ENCODE peak calls at places on chromosomes 13 and 19, in seven cellular contexts. W is HFF-Myc, P is fibroblast of pulmonary artery, C is lung, X is left lung, Z is cardiac muscle cell, V is IMR-90. G is an unnamed sample.

GRCh38 chr13:23378009-23378632 is 55.4 kb downstream of the SACS start:
- DNase-seq in W (peak; percentile 99), V (peak; percentile 99), P (peak; percentile 93), X (no peak), Z (peak; percentile 92), C (no peak), G (no peak)

GRCh38 chr13:99265162-99265822 is 7.1 kb upstream of the GPR18 start:
- DNase-seq in V (no peak), P (no peak), Z (no peak), W (no peak), C (no peak), X (no peak), G (no peak)

GRCh38 chr19:35777961-35778360 is 2.6 kb downstream of the ARHGAP33 start:
- DNase-seq in Z (no peak), V (no peak), X (no peak), P (no peak), W (no peak), C (no peak), G (no peak)

GRCh38 chr13:112885782-112886268 is 83.2 kb upstream of the MCF2L start:
- DNase-seq in P (peak; percentile 89), X (peak; percentile 88), C (peak; percentile 77), V (peak; percentile 87), Z (peak; percentile 94), W (peak; percentile 61), G (peak; percentile 29)

GRCh38 chr19:19911150-19911549 is 10.4 kb downstream of the ZNF93 start:
- DNase-seq in P (peak; percentile 43), X (no peak), W (no peak), Z (peak; percentile 59), V (peak; percentile 26), C (no peak), G (no peak)

GRCh38 chr13:33058816-33059215 is 42.6 kb downstream of the KL start:
- DNase-seq in Z (no peak), C (no peak), P (no peak), V (no peak), X (no peak), W (no peak), G (no peak)

GRCh38 chr19:53034948-53035675 is 9.4 kb upstream of the ERVV-2 start:
- DNase-seq in C (no peak), X (no peak), W (no peak), Z (no peak), P (no peak), V (no peak), G (no peak)

GRCh38 chr19:44666852-44667251 is 4.4 kb upstream of the CEACAM19 start:
- DNase-seq in C (no peak), W (no peak), V (no peak), X (peak; percentile 8), P (no peak), Z (no peak), G (no peak)

GRCh38 chr19:53883231-53883661 is 1.2 kb downstream of the PRKCG start:
- DNase-seq in X (no peak), V (no peak), C (no peak), Z (no peak), P (no peak), W (no peak), G (no peak)

GRCh38 chr19:41893899-41894298 is 10.9 kb downstream of the ARHGEF1 start:
- DNase-seq in W (no peak), V (peak; percentile 38), X (no peak), P (no peak), Z (peak; percentile 34), C (no peak), G (no peak)

GRCh38 chr19:19459707-19460251 is 54.3 kb downstream of the GATAD2A start:
- DNase-seq in X (peak; percentile 78), P (peak; percentile 66), W (no peak), C (no peak), Z (peak; percentile 58), V (peak; percentile 87), G (no peak)

GRCh38 chr13:37495046-37495445 is 103.5 kb downstream of the POSTN start:
- DNase-seq in P (peak; percentile 30), W (no peak), V (peak; percentile 10), Z (no peak), X (no peak), C (no peak), G (no peak)

GRCh38 chr19:40225440-40226305 is 816 bp downstream of the CCNP start:
- DNase-seq in V (peak; percentile 37), W (no peak), C (no peak), X (no peak), P (no peak), Z (no peak), G (no peak)

GRCh38 chr19:50263176-50263575 is 59.8 kb downstream of the MYH14 start:
- DNase-seq in X (no peak), V (no peak), C (no peak), W (no peak), Z (no peak), P (no peak), G (no peak)

GRCh38 chr19:2540646-2541454 is 64.9 kb downstream of the GADD45B start:
- DNase-seq in C (peak; percentile 92), X (peak; percentile 94), P (peak; percentile 99), Z (peak; percentile 99), W (peak; percentile 81), V (peak; percentile 97), G (peak; percentile 94)
- TF ChIP-seq CTCF in C (no peak), X (no peak), P (peak; percentile 34), Z (peak; percentile 32), W (peak; percentile 19), V (peak; percentile 34), G (no peak)

GRCh38 chr13:110304256-110304655 is 2.7 kb downstream of the COL4A1 start:
- DNase-seq in Z (peak; percentile 61), C (no peak), V (peak; percentile 70), W (no peak), X (no peak), P (peak; percentile 74), G (no peak)
- TF ChIP-seq CTCF in Z (no peak), C (no peak), V (no peak), W (no peak), X (no peak), P (no peak), G (no peak)

GRCh38 chr13:109790951-109791605 is 4.7 kb upstream of the IRS2 start:
- DNase-seq in W (no peak), Z (peak; percentile 52), V (peak; percentile 41), X (no peak), C (no peak), P (peak; percentile 60), G (no peak)
- TF ChIP-seq CTCF in W (peak; percentile 50), Z (peak; percentile 43), V (peak; percentile 36), X (no peak), C (peak; percentile 33), P (peak; percentile 56), G (no peak)

DNA sequence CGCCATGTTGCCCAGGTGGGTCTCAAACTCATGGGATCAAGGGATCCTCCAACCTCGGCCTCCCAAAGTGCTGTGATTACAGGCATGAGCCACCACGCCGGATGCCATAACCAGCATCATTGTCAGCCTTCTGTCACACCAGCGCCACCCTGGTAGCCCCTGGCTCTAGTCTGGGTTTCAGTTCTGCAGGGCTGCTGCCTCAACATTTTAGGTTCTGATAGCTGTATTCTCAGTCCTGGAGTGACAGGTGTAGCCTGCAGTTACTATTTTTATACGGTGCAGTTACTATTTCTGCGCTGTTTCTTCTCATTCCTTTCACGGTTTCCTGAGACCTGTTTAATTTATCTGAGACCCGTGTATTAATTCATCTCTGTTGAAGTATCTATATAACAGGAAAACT is 57.1 kb downstream of the TRPM4 start:
- DNase-seq in W (no peak), X (no peak), C (no peak), P (no peak), Z (no peak), V (no peak), G (no peak)
- TF ChIP-seq CTCF in W (no peak), X (no peak), C (no peak), P (no peak), Z (no peak), V (no peak), G (no peak)

GRCh38 chr19:6418562-6418932 is 6.1 kb downstream of the KHSRP start:
- DNase-seq in C (no peak), V (no peak), W (no peak), P (no peak), Z (no peak), X (no peak), G (no peak)

GRCh38 chr19:6416658-6417405 is 7.8 kb downstream of the KHSRP start:
- DNase-seq in W (no peak), C (no peak), P (no peak), V (no peak), Z (no peak), X (no peak), G (no peak)

GRCh38 chr19:6415592-6416190 is 8.9 kb downstream of the KHSRP start:
- DNase-seq in V (no peak), Z (no peak), X (no peak), C (no peak), P (no peak), W (no peak), G (no peak)

GRCh38 chr19:6414793-6415591 is 9.6 kb downstream of the KHSRP start:
- DNase-seq in X (peak; percentile 73), V (no peak), P (no peak), C (no peak), W (no peak), Z (no peak), G (no peak)

GRCh38 chr19:6417713-6418561 is 6.7 kb downstream of the KHSRP start:
- DNase-seq in X (no peak), P (peak; percentile 28), V (peak; percentile 5), Z (peak; percentile 37), W (no peak), C (no peak), G (peak; percentile 14)
- TF ChIP-seq CTCF in X (no peak), P (peak; percentile 38), V (peak; percentile 36), Z (peak; percentile 49), W (peak; percentile 37), C (no peak), G (no peak)